ENCODE peak calls at places on chromosomes 2 and 18, in nine cellular contexts. E is hepatocyte, K is GM23248, J is SK-N-SH, M is HCT116, Z is neural progenitor cell, B is GM23338, F is PC-3, H is MM.1S. X is an unnamed sample.
A peak's percentile ranks its signal among the peaks of the same experiment; 100 is the strongest.

GRCh38 chr2:201257941-201258665 is 2.2 kb upstream of the CASP8 start:
- DNase-seq in J (no peak), B (peak; percentile 53), M (peak; percentile 68), E (peak; percentile 75), F (peak; percentile 90), K (peak; percentile 92), H (peak; percentile 99), Z (no peak), X (peak; percentile 84)

GRCh38 chr2:85439986-85440385 is 21.5 kb downstream of the SH2D6 start:
- DNase-seq in Z (no peak), E (no peak), H (no peak), B (no peak), F (no peak), K (no peak), J (no peak), M (no peak), X (no peak)

GRCh38 chr2:130307850-130308249 is 34.8 kb upstream of the IMP4 start:
- DNase-seq in K (no peak), Z (no peak), E (no peak), J (no peak), H (no peak), M (no peak), F (no peak), B (no peak), X (no peak)

GRCh38 chr2:216732334-216732733 is 37.0 kb upstream of the IGFBP5 start:
- DNase-seq in J (no peak), B (no peak), H (no peak), F (no peak), Z (no peak), K (no peak), M (no peak), E (no peak), X (no peak)

GRCh38 chr2:150466770-150467640 is 20.5 kb downstream of the RND3 start:
- DNase-seq in K (peak; percentile 82), B (no peak), F (peak; percentile 63), J (no peak), E (no peak), M (no peak), H (no peak), Z (no peak), X (no peak)

GRCh38 chr2:157868993-157869392 is 7.1 kb downstream of the ACVR1 start:
- DNase-seq in E (no peak), K (peak; percentile 19), Z (no peak), H (no peak), J (no peak), F (peak; percentile 8), M (no peak), B (no peak), X (no peak)

GRCh38 chr18:58580623-58581022 is 48.3 kb downstream of the ALPK2 start:
- DNase-seq in K (peak; percentile 57), H (no peak), J (no peak), B (peak; percentile 81), M (no peak), Z (peak; percentile 38), F (no peak), E (no peak), X (no peak)

GRCh38 chr2:20514596-20515269 is 67.9 kb downstream of the RHOB start:
- DNase-seq in J (no peak), K (peak; percentile 98), Z (no peak), H (no peak), F (peak; percentile 66), E (peak; percentile 69), B (peak; percentile 22), M (peak; percentile 64), X (no peak)

GRCh38 chr2:3198119-3198518 is 179.5 kb downstream of the EIPR1 start:
- DNase-seq in M (no peak), H (no peak), J (peak; percentile 43), F (no peak), Z (peak; percentile 80), K (no peak), B (peak; percentile 85), E (no peak), X (peak; percentile 21)

GRCh38 chr18:41126541-41127235 is 828.3 kb upstream of the PIK3C3 start:
- DNase-seq in B (no peak), E (no peak), F (peak; percentile 53), M (no peak), J (no peak), H (no peak), Z (no peak), K (peak; percentile 79), X (no peak)

GRCh38 chr2:238484522-238485452 is 58.1 kb downstream of the ASB1 start:
- DNase-seq in K (no peak), Z (no peak), B (no peak), M (no peak), J (no peak), H (no peak), F (no peak), E (no peak), X (no peak)

DNA sequence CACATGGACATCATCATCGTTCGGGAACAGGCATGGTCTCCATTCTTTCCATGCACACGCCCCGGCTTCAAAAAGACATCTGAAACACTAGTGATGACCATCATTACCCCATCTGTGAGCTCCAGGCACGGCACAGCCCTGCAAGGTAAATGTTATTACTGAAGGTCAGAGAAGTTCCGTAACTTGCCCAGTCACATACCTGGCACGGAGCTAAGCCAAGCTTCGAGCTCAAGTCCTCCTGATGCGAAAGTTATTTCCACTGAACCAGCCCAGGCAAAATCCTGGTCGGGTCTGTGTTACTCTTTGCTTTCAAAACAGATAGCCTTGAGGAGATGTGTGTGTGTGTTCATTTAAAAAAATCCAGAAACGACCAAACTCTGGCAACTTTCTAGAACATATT is 22.8 kb downstream of the FHL2 start:
- DNase-seq in J (no peak), F (no peak), M (no peak), E (no peak), K (no peak), H (no peak), Z (no peak), B (no peak), X (no peak)
- H3K4me1 ChIP-seq in J (peaks cover 6% of the 10 kb centered on the region), F (peaks cover 44% of the 10 kb centered on the region), M (no peaks in the 10 kb centered on the region), E (no peaks in the 10 kb centered on the region), K (peaks cover 84% of the 10 kb centered on the region), H (peaks cover 16% of the 10 kb centered on the region), Z (no peaks in the 10 kb centered on the region), B (no peaks in the 10 kb centered on the region), X (no peaks in the 10 kb centered on the region)

GRCh38 chr2:10352361-10352760 is 49.7 kb downstream of the HPCAL1 start:
- DNase-seq in K (no peak), B (no peak), M (no peak), H (no peak), Z (no peak), J (no peak), E (no peak), F (no peak), X (no peak)

GRCh38 chr2:10355471-10356458 is 53.1 kb downstream of the HPCAL1 start:
- DNase-seq in Z (no peak), B (no peak), H (no peak), F (peak; percentile 11), K (no peak), E (no peak), J (no peak), M (no peak), X (no peak)

GRCh38 chr2:10353931-10354330 is 51.2 kb downstream of the HPCAL1 start:
- DNase-seq in B (no peak), K (no peak), M (no peak), F (no peak), J (no peak), E (no peak), H (no peak), Z (no peak), X (no peak)

GRCh38 chr2:10352972-10353371 is 50.3 kb downstream of the HPCAL1 start:
- DNase-seq in E (no peak), F (no peak), K (no peak), Z (no peak), M (no peak), J (no peak), B (no peak), H (no peak), X (no peak)

GRCh38 chr2:10354399-10354798 is 51.7 kb downstream of the HPCAL1 start:
- DNase-seq in H (no peak), J (no peak), F (no peak), B (no peak), K (no peak), M (no peak), Z (no peak), E (no peak), X (no peak)
- H3K4me2 ChIP-seq in H (no peak overlapping the region), J (no peak overlapping the region), F (no peak overlapping the region), B (no peak overlapping the region), K (no peak overlapping the region), M (no peak overlapping the region), Z (no peak overlapping the region), E (no peak overlapping the region), X (no peak overlapping the region)

GRCh38 chr2:54627973-54628372 is 95.5 kb upstream of the EML6 start:
- DNase-seq in Z (no peak), B (no peak), H (no peak), M (no peak), E (no peak), K (no peak), J (no peak), F (no peak), X (peak; percentile 66)

GRCh38 chr2:54629390-54629789 is 94.1 kb upstream of the EML6 start:
- DNase-seq in B (no peak), K (no peak), Z (no peak), M (no peak), H (peak; percentile 3), E (no peak), F (no peak), J (no peak), X (no peak)

GRCh38 chr2:54628957-54629356 is 94.5 kb upstream of the EML6 start:
- DNase-seq in J (no peak), Z (no peak), B (no peak), E (no peak), M (no peak), H (peak; percentile 1), F (no peak), K (no peak), X (no peak)

GRCh38 chr2:54626884-54627283 is 96.6 kb upstream of the EML6 start:
- DNase-seq in J (no peak), H (no peak), B (no peak), F (no peak), K (no peak), E (no peak), Z (no peak), M (no peak), X (no peak)

DNA sequence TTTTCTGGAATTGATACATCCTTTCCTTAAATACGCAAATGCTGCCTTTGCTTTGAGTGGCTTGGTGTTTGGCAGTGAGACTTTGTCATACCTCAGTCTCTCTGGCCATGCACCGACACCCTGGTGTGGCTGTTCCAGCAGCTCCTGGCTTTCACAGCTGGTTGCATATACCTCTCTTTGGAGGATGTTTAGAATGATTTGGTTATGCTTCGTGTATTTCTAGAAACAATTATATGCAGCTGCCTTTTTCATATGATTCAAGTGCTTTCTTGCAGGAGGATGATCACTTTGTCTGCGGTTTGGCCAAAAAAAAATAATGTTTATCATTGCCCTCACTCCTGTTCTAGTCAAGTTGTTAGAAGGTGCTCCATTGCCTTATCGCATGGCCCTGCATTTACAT is 95.0 kb upstream of the EML6 start:
- DNase-seq in M (no peak), E (no peak), K (no peak), Z (no peak), B (no peak), J (no peak), F (no peak), H (no peak), X (peak; percentile 90)
- TF ChIP-seq EZH2phosphoT487 in M (no peak), E (no peak), K (no peak), Z (no peak), B (no peak), J (no peak), F (no peak), H (no peak), X (no peak)

DNA sequence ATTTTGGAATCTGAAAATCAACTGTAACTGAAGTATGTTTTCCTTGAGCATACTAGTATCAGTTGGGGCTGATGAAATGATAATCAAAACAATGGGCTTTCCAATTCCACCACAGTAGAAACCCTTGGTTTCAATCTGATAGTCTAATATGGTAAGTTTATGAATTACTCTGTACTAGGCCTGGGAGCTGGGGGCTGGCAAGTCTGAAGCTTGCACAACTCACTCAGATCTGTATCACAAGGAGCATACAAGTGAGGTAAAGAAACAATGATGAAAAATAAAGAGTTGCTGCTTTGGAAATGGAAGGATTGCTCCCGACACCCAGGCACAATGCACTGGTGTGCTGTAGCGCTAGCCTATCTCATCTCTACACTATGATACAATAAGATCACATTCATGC is 19.4 kb downstream of the ZEB2 start:
- DNase-seq in M (no peak), J (no peak), H (no peak), E (no peak), F (no peak), K (no peak), B (no peak), Z (no peak), X (no peak)
- H3K4me1 ChIP-seq in M (no peaks in the 10 kb centered on the region), J (peaks cover 31% of the 10 kb centered on the region), H (no peaks in the 10 kb centered on the region), E (no peaks in the 10 kb centered on the region), F (peaks cover 7% of the 10 kb centered on the region), K (peaks cover 35% of the 10 kb centered on the region), B (peaks cover 38% of the 10 kb centered on the region), Z (peaks cover 57% of the 10 kb centered on the region), X (no peaks in the 10 kb centered on the region)